ENCODE peak calls at places on chromosomes 11 and 22, in five cellular contexts. One of them, this sample, is unnamed.

GRCh38 chr22:26715392-26715939 is 58.1 kb downstream of the MIAT start:
- DNase-seq in right lobe of liver: no peak
- DNase-seq in heart left ventricle: no peak
- DNase-seq in Peyer's patch: no peak
- DNase-seq in HCT116: no peak
- DNase-seq in this sample: no peak

GRCh38 chr22:41923595-41924276 is 2.9 kb downstream of the TNFRSF13C start:
- DNase-seq in right lobe of liver: no peak
- DNase-seq in HCT116: no peak
- DNase-seq in heart left ventricle: no peak
- DNase-seq in Peyer's patch: no peak
- DNase-seq in this sample: no peak

GRCh38 chr11:114311946-114312345 is 15.7 kb downstream of the NNMT start:
- DNase-seq in Peyer's patch: no peak
- DNase-seq in heart left ventricle: no peak
- DNase-seq in right lobe of liver: no peak
- DNase-seq in HCT116: no peak
- DNase-seq in this sample: no peak

GRCh38 chr11:47185305-47186075 is 744 bp downstream of the PACSIN3 start:
- DNase-seq in Peyer's patch: no peak
- DNase-seq in HCT116: no peak
- DNase-seq in right lobe of liver: peak; percentile 74
- DNase-seq in heart left ventricle: peak; percentile 88
- DNase-seq in this sample: peak; percentile 39

GRCh38 chr11:78711732-78712131 is 137.1 kb upstream of the NARS2 start:
- DNase-seq in right lobe of liver: no peak
- DNase-seq in heart left ventricle: no peak
- DNase-seq in HCT116: no peak
- DNase-seq in Peyer's patch: no peak
- DNase-seq in this sample: no peak

GRCh38 chr11:68564261-68564660 is 103.7 kb downstream of the PPP6R3 start:
- DNase-seq in heart left ventricle: no peak
- DNase-seq in right lobe of liver: no peak
- DNase-seq in Peyer's patch: no peak
- DNase-seq in HCT116: no peak
- DNase-seq in this sample: no peak

GRCh38 chr11:63882555-63883242 is 34.3 kb downstream of the RCOR2 start:
- DNase-seq in HCT116: no peak
- DNase-seq in Peyer's patch: no peak
- DNase-seq in heart left ventricle: peak; percentile 39
- DNase-seq in right lobe of liver: no peak
- DNase-seq in this sample: no peak

GRCh38 chr22:37560682-37561208 is 465 bp downstream of the CDC42EP1 start:
- DNase-seq in right lobe of liver: peak; percentile 80
- DNase-seq in HCT116: no peak
- DNase-seq in Peyer's patch: no peak
- DNase-seq in heart left ventricle: peak; percentile 82
- DNase-seq in this sample: peak; percentile 34

GRCh38 chr22:25212337-25212736 is 7.1 kb upstream of the CRYBB2 start:
- DNase-seq in HCT116: no peak
- DNase-seq in heart left ventricle: no peak
- DNase-seq in right lobe of liver: no peak
- DNase-seq in Peyer's patch: no peak
- DNase-seq in this sample: no peak

GRCh38 chr22:23063539-23064380 is 6.6 kb upstream of the GNAZ start:
- DNase-seq in heart left ventricle: no peak
- DNase-seq in Peyer's patch: peak; percentile 39
- DNase-seq in HCT116: no peak
- DNase-seq in right lobe of liver: no peak
- DNase-seq in this sample: no peak

GRCh38 chr11:86370171-86370570 is 4.5 kb upstream of the CCDC81 start:
- DNase-seq in HCT116: no peak
- DNase-seq in Peyer's patch: no peak
- DNase-seq in right lobe of liver: no peak
- DNase-seq in heart left ventricle: no peak
- DNase-seq in this sample: no peak

GRCh38 chr11:31818874-31819331 is 7.8 kb upstream of the PAX6 start:
- DNase-seq in Peyer's patch: no peak
- DNase-seq in heart left ventricle: no peak
- DNase-seq in HCT116: no peak
- DNase-seq in right lobe of liver: no peak
- DNase-seq in this sample: no peak

GRCh38 chr11:120612363-120613263 is 101.1 kb downstream of the GRIK4 start:
- DNase-seq in heart left ventricle: peak; percentile 48
- DNase-seq in right lobe of liver: no peak
- DNase-seq in HCT116: no peak
- DNase-seq in Peyer's patch: peak; percentile 74
- DNase-seq in this sample: peak; percentile 28

GRCh38 chr11:14980854-14981253 is 8.7 kb upstream of the CALCA start:
- DNase-seq in right lobe of liver: no peak
- DNase-seq in HCT116: no peak
- DNase-seq in heart left ventricle: no peak
- DNase-seq in Peyer's patch: no peak
- DNase-seq in this sample: no peak

GRCh38 chr11:11448626-11449025 is 95.6 kb upstream of the CSNK2A3 start:
- DNase-seq in right lobe of liver: no peak
- DNase-seq in HCT116: no peak
- DNase-seq in Peyer's patch: no peak
- DNase-seq in heart left ventricle: no peak
- DNase-seq in this sample: no peak

GRCh38 chr11:117314840-117315239 is 1.2 kb downstream of the BACE1 start:
- DNase-seq in right lobe of liver: peak; percentile 56
- DNase-seq in HCT116: no peak
- DNase-seq in Peyer's patch: no peak
- DNase-seq in heart left ventricle: no peak
- DNase-seq in this sample: no peak

GRCh38 chr11:40338739-40339138 is 1120.7 kb downstream of the LRRC4C start:
- DNase-seq in heart left ventricle: no peak
- DNase-seq in HCT116: no peak
- DNase-seq in Peyer's patch: no peak
- DNase-seq in right lobe of liver: no peak
- DNase-seq in this sample: no peak

GRCh38 chr11:99920956-99921355 is 766.1 kb upstream of the ARHGAP42 start:
- DNase-seq in heart left ventricle: no peak
- DNase-seq in Peyer's patch: no peak
- DNase-seq in HCT116: no peak
- DNase-seq in right lobe of liver: no peak
- DNase-seq in this sample: no peak

GRCh38 chr11:32884770-32885384 is 7.7 kb upstream of the QSER1 start:
- DNase-seq in HCT116: no peak
- DNase-seq in right lobe of liver: no peak
- DNase-seq in Peyer's patch: no peak
- DNase-seq in heart left ventricle: no peak
- DNase-seq in this sample: no peak

GRCh38 chr11:67364783-67365525 is 8.4 kb downstream of the CLCF1 start:
- DNase-seq in heart left ventricle: no peak
- DNase-seq in Peyer's patch: peak; percentile 65
- DNase-seq in right lobe of liver: no peak
- DNase-seq in HCT116: no peak
- DNase-seq in this sample: no peak

GRCh38 chr11:45850446-45850845 is 3.2 kb downstream of the CRY2 start:
- DNase-seq in right lobe of liver: no peak
- DNase-seq in HCT116: no peak
- DNase-seq in heart left ventricle: no peak
- DNase-seq in Peyer's patch: no peak
- DNase-seq in this sample: no peak

GRCh38 chr11:107988397-107989158 is 20.1 kb upstream of the CUL5 start:
- DNase-seq in right lobe of liver: no peak
- DNase-seq in HCT116: no peak
- DNase-seq in heart left ventricle: no peak
- DNase-seq in Peyer's patch: no peak
- DNase-seq in this sample: no peak

GRCh38 chr22:19174106-19175025 is 4.2 kb downstream of the SLC25A1 start:
- DNase-seq in HCT116: no peak
- DNase-seq in Peyer's patch: peak; percentile 79
- DNase-seq in heart left ventricle: peak; percentile 50
- DNase-seq in right lobe of liver: peak; percentile 85
- DNase-seq in this sample: no peak

GRCh38 chr11:106697058-106697457 is 321.2 kb downstream of the GUCY1A2 start:
- DNase-seq in HCT116: no peak
- DNase-seq in Peyer's patch: no peak
- DNase-seq in heart left ventricle: no peak
- DNase-seq in right lobe of liver: no peak
- DNase-seq in this sample: no peak

GRCh38 chr11:3929689-3930088 is 74.2 kb downstream of the STIM1 start:
- DNase-seq in Peyer's patch: no peak
- DNase-seq in HCT116: no peak
- DNase-seq in right lobe of liver: peak; percentile 63
- DNase-seq in heart left ventricle: peak; percentile 18
- DNase-seq in this sample: no peak

GRCh38 chr11:83823461-83824025 is 537.4 kb upstream of the CCDC90B start:
- DNase-seq in HCT116: no peak
- DNase-seq in heart left ventricle: no peak
- DNase-seq in right lobe of liver: no peak
- DNase-seq in Peyer's patch: no peak
- DNase-seq in this sample: no peak

GRCh38 chr11:50080256-50080655 is 47.6 kb downstream of the OR4C45 start:
- DNase-seq in HCT116: no peak
- DNase-seq in Peyer's patch: no peak
- DNase-seq in heart left ventricle: no peak
- DNase-seq in right lobe of liver: no peak
- DNase-seq in this sample: no peak

GRCh38 chr22:26590525-26590858 is 560 bp upstream of the TPST2 start:
- DNase-seq in heart left ventricle: no peak
- DNase-seq in HCT116: no peak
- DNase-seq in Peyer's patch: no peak
- DNase-seq in right lobe of liver: no peak
- DNase-seq in this sample: no peak

GRCh38 chr11:73331138-73331916 is 23.3 kb downstream of the ARHGEF17 start:
- DNase-seq in Peyer's patch: no peak
- DNase-seq in right lobe of liver: no peak
- DNase-seq in heart left ventricle: no peak
- DNase-seq in HCT116: no peak
- DNase-seq in this sample: no peak

GRCh38 chr11:104104664-104105063 is 59.3 kb downstream of the PDGFD start:
- DNase-seq in right lobe of liver: no peak
- DNase-seq in Peyer's patch: no peak
- DNase-seq in heart left ventricle: no peak
- DNase-seq in HCT116: no peak
- DNase-seq in this sample: no peak

GRCh38 chr11:35043933-35044332 is 95.0 kb upstream of the CD44 start:
- DNase-seq in HCT116: no peak
- DNase-seq in right lobe of liver: no peak
- DNase-seq in heart left ventricle: no peak
- DNase-seq in Peyer's patch: no peak
- DNase-seq in this sample: no peak

GRCh38 chr11:92978226-92979111 is 9.0 kb downstream of the MTNR1B start:
- DNase-seq in heart left ventricle: no peak
- DNase-seq in HCT116: no peak
- DNase-seq in Peyer's patch: no peak
- DNase-seq in right lobe of liver: no peak
- DNase-seq in this sample: no peak

DNA sequence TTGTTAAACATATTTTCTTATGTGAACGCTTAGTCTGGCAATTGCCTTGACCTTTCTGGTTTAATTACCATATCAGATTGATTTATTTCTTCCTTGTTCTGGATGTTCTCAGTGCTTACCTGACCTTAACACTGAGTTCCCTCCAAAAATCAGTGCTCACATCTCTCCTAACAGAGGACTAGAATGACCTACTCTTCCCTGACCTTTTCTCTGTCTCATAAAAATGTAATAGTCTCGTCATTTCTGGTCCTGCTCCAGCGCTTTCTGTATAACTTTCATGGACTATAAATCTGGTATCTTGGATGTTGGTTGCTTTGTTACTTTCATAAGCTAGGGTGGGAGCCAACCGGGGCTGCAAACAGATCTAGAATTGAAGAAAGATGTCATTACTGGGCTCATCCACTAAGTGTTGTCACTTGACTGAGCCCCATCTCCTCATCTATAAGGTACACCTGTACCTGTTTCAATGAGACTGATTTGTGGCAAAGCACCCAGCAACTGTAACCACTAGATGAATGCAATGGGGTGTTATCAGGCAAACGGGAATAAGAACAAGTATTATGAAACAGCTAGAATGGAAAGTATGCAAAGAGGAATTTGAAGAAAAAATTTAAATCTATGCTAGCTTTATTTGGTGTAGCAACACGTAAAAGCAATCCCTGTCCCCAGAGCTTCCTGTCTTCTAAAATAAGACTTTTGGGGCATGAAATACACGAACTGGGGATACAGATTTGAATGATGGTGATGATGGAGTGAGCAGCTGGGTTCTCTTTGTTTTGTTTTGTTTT is 2.4 kb downstream of the FADS2 start:
- DNase-seq in right lobe of liver: no peak
- DNase-seq in HCT116: no peak
- DNase-seq in Peyer's patch: no peak
- DNase-seq in heart left ventricle: no peak
- DNase-seq in this sample: no peak
- H3K4me3 ChIP-seq in right lobe of liver: no peak overlapping the region
- H3K4me3 ChIP-seq in HCT116: no peak overlapping the region
- H3K4me3 ChIP-seq in Peyer's patch: no peak overlapping the region
- H3K4me3 ChIP-seq in heart left ventricle: no peak overlapping the region
- H3K4me3 ChIP-seq in this sample: no peak overlapping the region

GRCh38 chr11:111372538-111372937 is 6.5 kb downstream of the POU2AF1 start:
- DNase-seq in right lobe of liver: no peak
- DNase-seq in HCT116: no peak
- DNase-seq in Peyer's patch: no peak
- DNase-seq in heart left ventricle: no peak
- DNase-seq in this sample: no peak
- TF ChIP-seq POLR2A in right lobe of liver: no peak
- TF ChIP-seq POLR2A in HCT116: no peak
- TF ChIP-seq POLR2A in Peyer's patch: no peak
- TF ChIP-seq POLR2A in heart left ventricle: no peak
- TF ChIP-seq POLR2A in this sample: no peak

DNA sequence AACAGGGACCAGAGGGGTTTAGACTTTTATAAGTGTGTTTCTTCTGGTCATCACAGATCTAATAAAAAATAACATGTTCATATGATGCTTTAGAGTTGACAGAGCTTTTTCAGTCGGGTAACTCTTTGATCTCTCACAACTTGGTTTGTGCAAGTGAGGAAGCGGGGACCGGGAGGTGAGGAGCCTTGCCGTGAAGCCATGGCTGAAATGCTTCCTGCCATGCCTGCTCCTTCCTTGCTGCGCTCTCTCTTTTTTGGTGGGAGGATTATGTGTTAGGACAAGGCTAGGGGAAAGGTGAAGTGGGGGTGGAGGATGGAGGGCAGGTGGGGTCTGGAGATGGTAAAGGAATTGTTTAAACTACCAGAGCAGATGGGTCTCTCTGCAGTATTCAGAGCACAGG is 23.8 kb downstream of the TEAD1 start:
- DNase-seq in Peyer's patch: no peak
- DNase-seq in HCT116: no peak
- DNase-seq in right lobe of liver: no peak
- DNase-seq in heart left ventricle: no peak
- DNase-seq in this sample: no peak
- H3K4me3 ChIP-seq in Peyer's patch: no peak overlapping the region
- H3K4me3 ChIP-seq in HCT116: no peak overlapping the region
- H3K4me3 ChIP-seq in right lobe of liver: no peak overlapping the region
- H3K4me3 ChIP-seq in heart left ventricle: no peak overlapping the region
- H3K4me3 ChIP-seq in this sample: no peak overlapping the region

GRCh38 chr11:6926208-6927029 is at the start of gene ZNF215:
- DNase-seq in heart left ventricle: peak; percentile 54
- DNase-seq in right lobe of liver: peak; percentile 78
- DNase-seq in Peyer's patch: peak; percentile 91
- DNase-seq in HCT116: peak; percentile 93
- DNase-seq in this sample: peak; percentile 89
- TF ChIP-seq POLR2A in heart left ventricle: no peak
- TF ChIP-seq POLR2A in right lobe of liver: no peak
- TF ChIP-seq POLR2A in Peyer's patch: no peak
- TF ChIP-seq POLR2A in HCT116: peak; percentile 73
- TF ChIP-seq POLR2A in this sample: no peak